ENCODE peak calls at places on chromosomes 1 and 21, in seven cellular contexts. One of them, this sample, is unnamed.

GRCh38 chr1:60265560-60266535 is 192.3 kb upstream of the C1orf87 start:
- DNase-seq in HCT116: no peak
- DNase-seq in SK-N-SH: no peak
- DNase-seq in GM12878: no peak
- DNase-seq in H1: no peak
- DNase-seq in K562: no peak
- DNase-seq in HepG2: peak; percentile 58
- DNase-seq in this sample: no peak

GRCh38 chr1:43938892-43939587 is 5.4 kb downstream of the ARTN start:
- DNase-seq in SK-N-SH: no peak
- DNase-seq in HepG2: no peak
- DNase-seq in H1: no peak
- DNase-seq in K562: no peak
- DNase-seq in HCT116: no peak
- DNase-seq in GM12878: no peak
- DNase-seq in this sample: no peak

GRCh38 chr1:61207416-61207815 is 125.1 kb downstream of the NFIA start:
- DNase-seq in K562: no peak
- DNase-seq in HepG2: no peak
- DNase-seq in HCT116: no peak
- DNase-seq in GM12878: no peak
- DNase-seq in SK-N-SH: no peak
- DNase-seq in H1: no peak
- DNase-seq in this sample: no peak

GRCh38 chr1:26079178-26079563 is 11.7 kb upstream of the TRIM63 start:
- DNase-seq in HCT116: no peak
- DNase-seq in H1: no peak
- DNase-seq in SK-N-SH: no peak
- DNase-seq in K562: no peak
- DNase-seq in HepG2: no peak
- DNase-seq in GM12878: no peak
- DNase-seq in this sample: no peak

GRCh38 chr1:29549001-29549400 is 312.7 kb downstream of the PTPRU start:
- DNase-seq in HepG2: no peak
- DNase-seq in GM12878: no peak
- DNase-seq in HCT116: no peak
- DNase-seq in K562: no peak
- DNase-seq in SK-N-SH: no peak
- DNase-seq in H1: no peak
- DNase-seq in this sample: no peak

GRCh38 chr1:208834346-208835081 is 590.3 kb upstream of the PLXNA2 start:
- DNase-seq in HCT116: no peak
- DNase-seq in SK-N-SH: no peak
- DNase-seq in K562: no peak
- DNase-seq in H1: no peak
- DNase-seq in HepG2: no peak
- DNase-seq in GM12878: no peak
- DNase-seq in this sample: peak; percentile 67

GRCh38 chr1:12407050-12407961 is 177.5 kb downstream of the VPS13D start:
- DNase-seq in HepG2: peak; percentile 56
- DNase-seq in H1: no peak
- DNase-seq in SK-N-SH: peak; percentile 12
- DNase-seq in GM12878: peak; percentile 9
- DNase-seq in K562: peak; percentile 67
- DNase-seq in HCT116: peak; percentile 12
- DNase-seq in this sample: peak; percentile 91

GRCh38 chr1:235763962-235764361 is 102.7 kb downstream of the LYST start:
- DNase-seq in SK-N-SH: no peak
- DNase-seq in H1: no peak
- DNase-seq in GM12878: peak; percentile 23
- DNase-seq in K562: no peak
- DNase-seq in HepG2: no peak
- DNase-seq in HCT116: no peak
- DNase-seq in this sample: no peak

GRCh38 chr1:221643404-221644175 is 98.3 kb downstream of the DUSP10 start:
- DNase-seq in GM12878: peak; percentile 47
- DNase-seq in SK-N-SH: no peak
- DNase-seq in HCT116: no peak
- DNase-seq in H1: no peak
- DNase-seq in HepG2: no peak
- DNase-seq in K562: no peak
- DNase-seq in this sample: no peak

DNA sequence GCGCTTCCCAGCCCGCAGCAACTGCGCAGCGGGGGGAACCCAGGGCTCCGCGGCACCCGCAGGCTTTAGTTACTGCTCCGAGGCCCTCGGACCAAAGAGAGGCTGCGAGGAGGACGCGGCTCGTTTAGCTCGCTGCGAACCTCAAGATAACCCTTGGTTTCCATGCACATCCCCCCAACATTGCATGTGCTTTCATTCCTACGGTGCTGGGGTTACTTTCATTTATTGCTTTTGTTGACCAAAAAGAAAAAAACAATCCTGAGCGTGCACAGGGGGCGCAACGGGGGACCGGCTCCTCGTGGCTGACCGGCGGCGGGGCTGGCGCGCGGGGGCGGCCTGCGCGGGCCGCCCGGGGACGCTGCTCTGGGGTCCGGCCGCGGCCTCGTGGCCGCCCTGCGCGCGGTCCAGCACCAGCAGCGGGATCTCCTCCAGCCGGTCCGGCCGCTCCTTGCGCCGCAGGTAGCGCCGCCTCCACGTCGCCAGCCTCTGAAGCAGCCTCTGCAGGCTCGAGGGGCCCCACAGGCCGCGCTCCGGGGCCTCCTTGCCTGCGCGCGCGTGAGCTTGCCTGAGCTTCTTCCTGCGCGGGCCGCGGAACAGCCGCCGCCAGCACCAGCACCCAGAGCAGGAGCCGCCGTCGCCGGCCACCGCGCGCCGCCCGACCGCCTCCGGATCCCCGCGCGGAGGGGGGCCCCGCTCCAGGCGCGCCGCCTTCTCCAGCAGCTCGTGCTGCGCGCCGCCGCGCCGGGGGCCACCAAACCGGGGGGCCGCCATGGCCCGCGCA is 77.4 kb downstream of the DESI2 start:
- DNase-seq in GM12878: no peak
- DNase-seq in H1: no peak
- DNase-seq in HepG2: no peak
- DNase-seq in K562: no peak
- DNase-seq in SK-N-SH: peak; percentile 79
- DNase-seq in HCT116: no peak
- DNase-seq in this sample: peak; percentile 49
- TF ChIP-seq MAX in GM12878: no peak
- TF ChIP-seq MAX in H1: peak; percentile 88
- TF ChIP-seq MAX in HepG2: peak; percentile 44
- TF ChIP-seq MAX in K562: no peak
- TF ChIP-seq MAX in SK-N-SH: no peak
- TF ChIP-seq MAX in HCT116: no peak
- TF ChIP-seq MAX in this sample: no peak

GRCh38 chr1:11069233-11069950 is 9.6 kb upstream of the SRM start:
- DNase-seq in SK-N-SH: no peak
- DNase-seq in HCT116: no peak
- DNase-seq in K562: no peak
- DNase-seq in HepG2: no peak
- DNase-seq in GM12878: no peak
- DNase-seq in H1: no peak
- DNase-seq in this sample: no peak

GRCh38 chr1:11068556-11069232 is 8.9 kb upstream of the SRM start:
- DNase-seq in SK-N-SH: no peak
- DNase-seq in GM12878: no peak
- DNase-seq in H1: no peak
- DNase-seq in HepG2: no peak
- DNase-seq in K562: no peak
- DNase-seq in HCT116: no peak
- DNase-seq in this sample: no peak

GRCh38 chr1:11071463-11072215 is 11.8 kb upstream of the SRM start:
- DNase-seq in K562: no peak
- DNase-seq in GM12878: no peak
- DNase-seq in HepG2: no peak
- DNase-seq in H1: no peak
- DNase-seq in SK-N-SH: no peak
- DNase-seq in HCT116: no peak
- DNase-seq in this sample: no peak

GRCh38 chr1:11072216-11072917 is 12.5 kb upstream of the SRM start:
- DNase-seq in K562: no peak
- DNase-seq in HCT116: no peak
- DNase-seq in H1: no peak
- DNase-seq in HepG2: no peak
- DNase-seq in GM12878: no peak
- DNase-seq in SK-N-SH: no peak
- DNase-seq in this sample: no peak

DNA sequence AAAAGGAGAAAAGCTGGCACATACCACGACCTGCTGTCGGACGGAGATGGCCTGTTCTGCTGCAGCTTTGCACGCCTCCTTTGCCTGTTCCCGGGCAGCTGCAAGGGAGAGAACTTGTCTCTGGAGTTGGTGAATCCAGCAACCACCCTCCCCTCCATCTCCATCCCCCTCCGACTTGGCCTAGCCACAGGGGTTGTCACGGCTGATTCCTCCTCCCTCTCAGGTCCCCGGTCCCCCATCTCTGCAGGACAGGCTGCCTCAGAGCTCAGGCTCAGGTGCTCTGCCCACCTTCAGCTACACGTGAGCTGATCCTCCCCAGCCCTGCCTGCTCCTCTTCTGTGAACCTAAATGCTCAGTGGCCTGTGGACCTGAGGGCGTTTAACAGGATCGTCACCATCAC is 11.1 kb upstream of the SRM start:
- DNase-seq in H1: no peak
- DNase-seq in SK-N-SH: no peak
- DNase-seq in HepG2: no peak
- DNase-seq in HCT116: no peak
- DNase-seq in GM12878: no peak
- DNase-seq in K562: no peak
- DNase-seq in this sample: no peak
- H3K27ac ChIP-seq in H1: no peak overlapping the region
- H3K27ac ChIP-seq in SK-N-SH: no peak overlapping the region
- H3K27ac ChIP-seq in HepG2: no peak overlapping the region
- H3K27ac ChIP-seq in HCT116: no peak overlapping the region
- H3K27ac ChIP-seq in GM12878: no peak overlapping the region
- H3K27ac ChIP-seq in K562: no peak overlapping the region
- H3K27ac ChIP-seq in this sample: no peak overlapping the region

GRCh38 chr1:210260087-210260486 is 27.5 kb downstream of the SERTAD4 start:
- DNase-seq in SK-N-SH: peak; percentile 52
- DNase-seq in HCT116: no peak
- DNase-seq in K562: no peak
- DNase-seq in HepG2: no peak
- DNase-seq in H1: no peak
- DNase-seq in GM12878: no peak
- DNase-seq in this sample: no peak
- H2AFZ ChIP-seq in SK-N-SH: no peak overlapping the region
- H2AFZ ChIP-seq in HCT116: no peak overlapping the region
- H2AFZ ChIP-seq in K562: no peak overlapping the region
- H2AFZ ChIP-seq in HepG2: no peak overlapping the region
- H2AFZ ChIP-seq in H1: no peak overlapping the region
- H2AFZ ChIP-seq in GM12878: no peak overlapping the region
- H2AFZ ChIP-seq in this sample: no peak overlapping the region

DNA sequence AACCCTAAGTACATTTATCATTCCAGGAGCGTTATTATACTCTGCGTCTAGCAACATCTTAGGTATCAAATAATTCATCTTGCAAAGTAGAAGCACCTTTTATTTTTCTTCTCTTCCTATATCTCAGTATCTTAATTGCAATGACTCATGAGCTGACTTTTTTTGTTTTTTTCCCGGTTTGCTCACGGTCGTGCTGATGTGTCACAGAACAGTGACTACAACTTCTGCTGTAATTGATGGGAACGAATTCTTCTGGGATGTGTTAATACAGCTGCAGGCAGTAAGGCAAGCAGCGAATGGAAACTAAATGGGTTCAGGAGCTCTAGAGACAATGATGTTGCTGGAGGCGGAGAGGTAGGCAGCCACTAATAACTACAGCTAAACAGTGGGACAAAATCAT is 89.8 kb upstream of the TMPRSS15 start:
- DNase-seq in K562: no peak
- DNase-seq in GM12878: no peak
- DNase-seq in SK-N-SH: no peak
- DNase-seq in HepG2: no peak
- DNase-seq in HCT116: no peak
- DNase-seq in H1: no peak
- DNase-seq in this sample: peak; percentile 54
- TF ChIP-seq MAX in K562: no peak
- TF ChIP-seq MAX in GM12878: no peak
- TF ChIP-seq MAX in SK-N-SH: no peak
- TF ChIP-seq MAX in HepG2: no peak
- TF ChIP-seq MAX in HCT116: no peak
- TF ChIP-seq MAX in H1: no peak
- TF ChIP-seq MAX in this sample: no peak

GRCh38 chr1:54326577-54327385 is 79.4 kb downstream of the SSBP3 start:
- DNase-seq in K562: no peak
- DNase-seq in H1: no peak
- DNase-seq in GM12878: no peak
- DNase-seq in SK-N-SH: no peak
- DNase-seq in HCT116: no peak
- DNase-seq in HepG2: no peak
- DNase-seq in this sample: no peak
- H3K27ac ChIP-seq in K562: no peak overlapping the region
- H3K27ac ChIP-seq in H1: no peak overlapping the region
- H3K27ac ChIP-seq in GM12878: no peak overlapping the region
- H3K27ac ChIP-seq in SK-N-SH: peak overlapping the region; percentile 66
- H3K27ac ChIP-seq in HCT116: no peak overlapping the region
- H3K27ac ChIP-seq in HepG2: no peak overlapping the region
- H3K27ac ChIP-seq in this sample: peak overlapping the region; percentile 27

This sample was measured in endothelial cell of umbilical vein.